ENCODE peak calls at places on chromosomes 16 and 17, in four cellular contexts. A is ascending aorta, T is neural progenitor cell, J is heart left ventricle. U is an unnamed sample.
A peak's percentile ranks its signal among the peaks of the same experiment; 100 is the strongest.

GRCh38 chr17:35540589-35541404 is 3.3 kb upstream of the SLFN12L start:
- DNase-seq in A (peak; percentile 74), T (no peak), J (peak; percentile 56), U (no peak)

GRCh38 chr16:31440511-31441184 is 1.9 kb downstream of the ZNF843 start:
- DNase-seq in A (no peak), T (no peak), J (no peak), U (no peak)

GRCh38 chr17:79612468-79613194 is 1.8 kb upstream of the RBFOX3 start:
- DNase-seq in A (no peak), T (peak; percentile 92), J (no peak), U (no peak)

GRCh38 chr17:32555611-32556310 is 69.0 kb downstream of the CDK5R1 start:
- DNase-seq in A (no peak), T (no peak), J (no peak), U (no peak)

GRCh38 chr16:23424292-23424958 is 28.6 kb downstream of the COG7 start:
- DNase-seq in A (peak; percentile 65), T (no peak), J (no peak), U (peak; percentile 40)

GRCh38 chr16:68031951-68032350 is 8.9 kb downstream of the DUS2 start:
- DNase-seq in A (no peak), T (no peak), J (no peak), U (no peak)

GRCh38 chr17:78572277-78573205 is 4.7 kb downstream of the DNAH17 start:
- DNase-seq in A (no peak), T (peak; percentile 73), J (no peak), U (no peak)

GRCh38 chr16:30949655-30950515 is 1.0 kb downstream of the ORAI3 start:
- DNase-seq in A (peak; percentile 91), T (peak; percentile 67), J (peak; percentile 89), U (peak; percentile 82)

GRCh38 chr17:18139949-18140348 is 31.4 kb downstream of the MYO15A start:
- DNase-seq in A (no peak), T (peak; percentile 32), J (no peak), U (no peak)

GRCh38 chr17:57257213-57257873 is 1.0 kb downstream of the MSI2 start:
- DNase-seq in A (no peak), T (peak; percentile 74), J (no peak), U (no peak)

GRCh38 chr17:7763919-7764318 is 46.4 kb downstream of the DNAH2 start:
- DNase-seq in A (no peak), T (no peak), J (no peak), U (no peak)

GRCh38 chr16:24838554-24839266 is 7.1 kb upstream of the SLC5A11 start:
- DNase-seq in A (peak; percentile 78), T (no peak), J (no peak), U (no peak)

GRCh38 chr17:50887705-50888245 is 21.6 kb upstream of the TOB1 start:
- DNase-seq in A (peak; percentile 22), T (no peak), J (no peak), U (no peak)

GRCh38 chr16:526181-527014 is 1.1 kb upstream of the CAPN15 start:
- DNase-seq in A (no peak), T (peak; percentile 78), J (peak; percentile 78), U (peak; percentile 54)

GRCh38 chr17:73323622-73324455 is 12.0 kb upstream of the CDC42EP4 start:
- DNase-seq in A (no peak), T (no peak), J (no peak), U (peak; percentile 60)

GRCh38 chr17:46947236-46947635 is 24.3 kb downstream of the GOSR2 start:
- DNase-seq in A (no peak), T (no peak), J (no peak), U (no peak)

GRCh38 chr17:33944412-33944811 is 310.7 kb upstream of the CCL2 start:
- DNase-seq in A (no peak), T (no peak), J (no peak), U (no peak)

GRCh38 chr17:59561042-59561441 is 4.4 kb upstream of the DHX40 start:
- DNase-seq in A (no peak), T (peak; percentile 22), J (no peak), U (no peak)

GRCh38 chr17:7235693-7236665 is 1.7 kb upstream of the DVL2 start:
- DNase-seq in A (no peak), T (no peak), J (peak; percentile 27), U (no peak)

GRCh38 chr16:13962232-13962631 is 42.3 kb downstream of the ERCC4 start:
- DNase-seq in A (no peak), T (no peak), J (no peak), U (no peak)

GRCh38 chr17:13931111-13931526 is 138.2 kb upstream of the COX10 start:
- DNase-seq in A (no peak), T (no peak), J (peak; percentile 38), U (no peak)

GRCh38 chr17:66957343-66957742 is 7.2 kb upstream of the CACNG4 start:
- DNase-seq in A (no peak), T (no peak), J (no peak), U (no peak)

GRCh38 chr16:1525871-1526607 is 7.4 kb upstream of the TMEM204 start:
- DNase-seq in A (no peak), T (no peak), J (no peak), U (no peak)

GRCh38 chr16:70744366-70744765 is 56.6 kb downstream of the VAC14 start:
- DNase-seq in A (no peak), T (no peak), J (no peak), U (no peak)

GRCh38 chr16:53991181-53992056 is 287.5 kb downstream of the FTO start:
- DNase-seq in A (no peak), T (peak; percentile 11), J (no peak), U (no peak)

DNA sequence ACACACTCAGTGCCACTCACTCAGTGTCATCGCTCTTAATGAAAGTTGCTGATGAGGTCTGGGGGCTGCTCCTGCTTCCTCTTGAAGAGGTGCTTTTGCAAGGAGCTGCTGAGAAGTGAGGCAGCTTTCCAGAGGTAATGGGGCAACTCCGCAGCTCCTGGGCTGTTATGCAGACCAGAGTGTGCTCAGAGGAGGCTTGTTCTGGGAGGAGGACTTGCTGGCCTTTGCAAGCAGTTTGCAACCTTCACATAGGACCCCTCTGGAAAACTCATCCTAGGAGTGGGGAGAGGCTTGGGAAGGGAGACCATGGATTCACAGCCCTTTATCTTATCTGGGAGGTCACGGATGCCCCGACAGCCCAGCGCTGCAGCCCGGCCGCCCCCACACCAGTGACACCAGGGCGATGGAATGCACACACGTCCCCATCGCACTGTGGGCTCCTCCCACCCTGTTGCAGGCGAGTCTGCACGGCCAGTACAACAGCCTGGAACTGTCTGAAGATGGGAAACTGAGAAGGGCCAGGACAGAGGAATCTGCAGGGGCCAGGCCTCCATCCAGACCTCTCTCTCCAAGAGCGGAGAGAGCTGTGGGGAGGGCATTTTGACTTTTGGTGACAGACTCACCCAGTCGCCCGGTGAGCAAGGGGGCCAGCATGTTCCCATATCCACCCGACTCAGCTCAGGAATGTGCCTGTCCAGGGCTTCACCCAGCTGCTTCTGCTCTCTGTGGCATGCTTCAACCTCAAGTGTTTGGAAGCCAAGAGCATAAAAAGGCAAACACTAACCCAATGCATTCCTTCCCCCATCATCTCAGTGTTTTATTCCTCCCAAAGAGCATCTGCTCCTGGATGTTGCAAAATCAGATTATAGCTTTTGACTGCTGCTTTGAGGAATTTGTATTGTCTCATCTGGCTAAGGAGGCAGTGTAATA is 78.6 kb upstream of the ZNF469 start:
- DNase-seq in A (no peak), T (no peak), J (peak; percentile 50), U (peak; percentile 55)
- H3K4me1 ChIP-seq in A (peaks cover 14% of the 10 kb centered on the region), T (no peaks in the 10 kb centered on the region), J (no peaks in the 10 kb centered on the region), U (peaks cover 18% of the 10 kb centered on the region)

GRCh38 chr16:64375386-64375980 is 746.4 kb downstream of the CDH11 start:
- DNase-seq in A (no peak), T (no peak), J (no peak), U (no peak)
- TF ChIP-seq CTCF in A (no peak), T (no peak), J (no peak), U (no peak)

GRCh38 chr17:49439305-49439672 is 24.6 kb upstream of the PHB1 start:
- DNase-seq in A (no peak), T (no peak), J (no peak), U (no peak)
- H3K4me1 ChIP-seq in A (no peaks in the 10 kb centered on the region), T (peaks cover 39% of the 10 kb centered on the region), J (no peaks in the 10 kb centered on the region), U (no peaks in the 10 kb centered on the region)

GRCh38 chr17:4500188-4500565 is 1.5 kb downstream of the SPNS2 start:
- DNase-seq in A (no peak), T (no peak), J (no peak), U (no peak)
- TF ChIP-seq CTCF in A (no peak), T (no peak), J (no peak), U (no peak)

DNA sequence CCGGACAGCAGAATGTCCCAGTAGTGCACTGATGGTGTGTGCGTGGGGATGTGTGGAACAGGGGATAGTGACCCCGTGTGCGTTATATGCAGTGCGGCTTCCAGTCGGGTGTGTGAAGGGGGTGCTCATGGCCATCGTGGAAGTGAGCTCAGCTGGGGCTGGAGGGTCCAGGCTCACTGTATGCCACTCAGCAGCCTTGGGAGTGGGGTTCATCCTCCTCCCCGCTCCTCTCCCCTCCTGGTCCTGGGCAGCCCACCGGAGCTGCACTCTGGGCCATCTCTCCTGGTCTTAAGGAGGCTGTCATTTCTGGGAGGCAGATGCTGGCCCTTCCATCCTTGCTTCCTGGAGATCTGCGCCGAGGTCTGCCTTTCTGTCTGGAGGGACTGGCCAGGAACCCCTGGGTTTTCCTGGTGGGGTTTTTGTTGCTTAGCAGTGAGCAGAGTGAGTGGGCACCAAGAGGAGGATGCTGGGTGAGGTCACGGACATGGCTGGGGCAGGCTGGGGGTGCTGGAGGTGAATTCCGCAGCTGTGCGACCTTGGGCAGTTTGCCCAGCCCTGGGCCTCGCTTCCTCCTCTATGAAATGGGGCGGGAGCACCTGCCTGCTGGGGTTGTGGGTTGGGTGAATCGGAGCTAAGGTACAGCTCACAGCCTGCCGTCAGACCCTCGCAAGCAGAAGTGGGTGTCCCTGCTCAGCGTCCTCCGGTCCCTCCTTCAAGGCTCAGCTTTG is 164.1 kb downstream of the SEC14L1 start:
- DNase-seq in A (no peak), T (no peak), J (no peak), U (peak; percentile 45)
- H3K4me1 ChIP-seq in A (no peaks in the 10 kb centered on the region), T (peaks cover 10% of the 10 kb centered on the region), J (no peaks in the 10 kb centered on the region), U (peaks cover 11% of the 10 kb centered on the region)

DNA sequence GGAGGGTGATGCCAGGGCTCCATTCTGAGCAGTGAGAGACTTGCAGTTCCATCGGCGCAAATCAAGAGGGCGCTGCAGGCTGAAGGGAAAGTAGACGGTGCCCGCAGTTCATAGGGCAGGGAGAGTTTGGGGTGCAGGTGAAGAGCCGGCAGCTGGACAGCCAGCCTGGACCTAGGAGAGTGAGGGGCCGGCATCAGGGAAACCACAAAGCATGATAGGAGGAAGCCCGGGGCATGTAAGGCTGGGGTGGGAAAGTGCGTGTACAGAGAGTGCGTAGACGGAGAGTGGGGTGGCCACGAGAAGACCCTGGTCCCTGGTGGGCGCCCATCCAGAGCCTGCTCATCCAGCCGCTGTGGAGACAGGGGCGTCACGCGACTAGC is 101.1 kb upstream of the CHMP6 start:
- DNase-seq in A (no peak), T (no peak), J (no peak), U (no peak)
- TF ChIP-seq CTCF in A (no peak), T (no peak), J (no peak), U (no peak)

GRCh38 chr17:48103379-48103715 is 2.1 kb upstream of the CBX1 start:
- DNase-seq in A (no peak), T (no peak), J (no peak), U (no peak)

GRCh38 chr17:48100591-48101011 is 677 bp downstream of the CBX1 start:
- DNase-seq in A (peak; percentile 79), T (peak; percentile 81), J (peak; percentile 57), U (no peak)

GRCh38 chr17:48104440-48104839 is 3.1 kb upstream of the SNX11 start:
- DNase-seq in A (no peak), T (no peak), J (no peak), U (no peak)

GRCh38 chr17:48101012-48101720 is at the start of gene CBX1:
- DNase-seq in A (peak; percentile 97), T (peak; percentile 97), J (peak; percentile 97), U (peak; percentile 91)

GRCh38 chr17:48102700-48103378 is 1.6 kb upstream of the CBX1 start:
- DNase-seq in A (no peak), T (no peak), J (no peak), U (no peak)
- H3K4me1 ChIP-seq in A (no peaks in the 10 kb centered on the region), T (peaks cover 3% of the 10 kb centered on the region), J (peaks cover 6% of the 10 kb centered on the region), U (peaks cover 6% of the 10 kb centered on the region)